ENCODE peak calls at places on chromosomes 2 and 18, in four cellular contexts. One of them, this sample, is unnamed.

GRCh38 chr18:8045890-8046289 is 478.8 kb downstream of the PTPRM start:
- DNase-seq in neural progenitor cell: no peak
- DNase-seq in left lung: no peak
- DNase-seq in AG04450: no peak
- DNase-seq in this sample: no peak

GRCh38 chr2:100800910-100801309 is 19.0 kb upstream of the NPAS2 start:
- DNase-seq in neural progenitor cell: no peak
- DNase-seq in left lung: no peak
- DNase-seq in AG04450: no peak
- DNase-seq in this sample: no peak

GRCh38 chr2:132998221-132998620 is 328.2 kb upstream of the LYPD1 start:
- DNase-seq in neural progenitor cell: no peak
- DNase-seq in left lung: no peak
- DNase-seq in AG04450: no peak
- DNase-seq in this sample: no peak

GRCh38 chr2:3805120-3805519 is 101.7 kb downstream of the DCDC2C start:
- DNase-seq in neural progenitor cell: peak
- DNase-seq in left lung: no peak
- DNase-seq in AG04450: no peak
- DNase-seq in this sample: peak

GRCh38 chr18:59155140-59155539 is 15.5 kb downstream of the SEC11C start:
- DNase-seq in neural progenitor cell: no peak
- DNase-seq in left lung: no peak
- DNase-seq in AG04450: peak
- DNase-seq in this sample: peak

GRCh38 chr2:98374958-98375570 is 28.8 kb downstream of the CNGA3 start:
- DNase-seq in neural progenitor cell: no peak
- DNase-seq in left lung: no peak
- DNase-seq in AG04450: no peak
- DNase-seq in this sample: no peak

GRCh38 chr2:47065771-47066380 is 89.2 kb downstream of the STPG4 start:
- DNase-seq in neural progenitor cell: no peak
- DNase-seq in left lung: no peak
- DNase-seq in AG04450: peak
- DNase-seq in this sample: peak

GRCh38 chr18:12234451-12235190 is 19.5 kb upstream of the CIDEA start:
- DNase-seq in neural progenitor cell: no peak
- DNase-seq in left lung: no peak
- DNase-seq in AG04450: no peak
- DNase-seq in this sample: no peak

GRCh38 chr2:237592425-237592980 is 2.0 kb upstream of the RAB17 start:
- DNase-seq in neural progenitor cell: no peak
- DNase-seq in left lung: no peak
- DNase-seq in AG04450: no peak
- DNase-seq in this sample: no peak

GRCh38 chr2:191999101-191999836 is 152.4 kb upstream of the CAVIN2 start:
- DNase-seq in neural progenitor cell: no peak
- DNase-seq in left lung: no peak
- DNase-seq in AG04450: no peak
- DNase-seq in this sample: no peak

GRCh38 chr2:9398881-9399805 is 24.2 kb downstream of the ITGB1BP1 start:
- DNase-seq in neural progenitor cell: no peak
- DNase-seq in left lung: no peak
- DNase-seq in AG04450: no peak
- DNase-seq in this sample: peak

GRCh38 chr2:85854166-85854509 is 34.7 kb downstream of the ST3GAL5 start:
- DNase-seq in neural progenitor cell: no peak
- DNase-seq in left lung: no peak
- DNase-seq in AG04450: no peak
- DNase-seq in this sample: no peak

GRCh38 chr2:182101263-182101662 is 115.6 kb downstream of the PPP1R1C start:
- DNase-seq in neural progenitor cell: no peak
- DNase-seq in left lung: no peak
- DNase-seq in AG04450: no peak
- DNase-seq in this sample: no peak

DNA sequence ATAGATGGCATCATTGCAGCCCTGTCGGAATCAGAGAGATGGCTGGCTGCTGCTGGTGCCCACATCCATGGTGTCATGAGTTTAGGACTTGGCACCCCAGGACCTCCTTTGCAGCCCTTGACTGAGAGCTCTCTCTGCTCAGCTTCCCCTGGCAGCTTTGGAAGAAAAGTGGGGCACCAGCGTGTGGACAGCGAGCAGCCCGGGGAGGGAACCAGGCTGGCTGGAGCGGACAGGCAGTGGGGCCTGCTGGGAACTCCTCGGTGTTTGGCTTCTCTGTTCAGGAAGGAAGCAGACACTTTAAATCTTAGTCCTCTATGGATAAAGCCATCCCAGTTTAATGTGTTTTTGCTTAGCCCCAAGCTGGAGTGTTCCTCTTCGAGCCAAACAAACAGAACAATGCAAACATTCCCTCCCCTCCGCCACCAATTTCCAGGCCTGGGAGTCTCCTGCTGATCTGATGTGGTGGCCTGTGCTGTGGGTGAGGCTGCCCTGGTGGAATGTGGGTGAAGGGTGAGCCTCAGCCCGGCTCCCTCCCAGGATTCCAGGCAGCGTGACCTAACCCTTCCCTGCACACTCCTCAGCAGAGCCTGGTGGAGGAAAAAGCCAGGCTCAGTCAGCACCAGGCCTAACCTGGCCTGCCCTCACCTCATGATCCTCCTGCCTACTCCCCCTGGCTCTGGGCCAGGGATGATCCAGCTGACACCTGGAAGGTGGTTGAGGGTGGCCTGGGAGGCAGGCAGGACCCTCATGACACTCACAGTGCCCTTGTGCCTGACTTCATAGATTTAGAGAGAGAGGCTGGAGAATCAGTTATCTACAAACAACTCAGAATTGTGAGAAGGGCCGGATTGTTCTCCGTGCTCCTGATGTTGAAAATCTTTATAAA is 21.6 kb upstream of the ITGB6 start:
- DNase-seq in neural progenitor cell: no peak
- DNase-seq in left lung: peak
- DNase-seq in AG04450: no peak
- DNase-seq in this sample: no peak
- TF ChIP-seq CTCF in neural progenitor cell: no peak
- TF ChIP-seq CTCF in left lung: no peak
- TF ChIP-seq CTCF in AG04450: no peak
- TF ChIP-seq CTCF in this sample: no peak

DNA sequence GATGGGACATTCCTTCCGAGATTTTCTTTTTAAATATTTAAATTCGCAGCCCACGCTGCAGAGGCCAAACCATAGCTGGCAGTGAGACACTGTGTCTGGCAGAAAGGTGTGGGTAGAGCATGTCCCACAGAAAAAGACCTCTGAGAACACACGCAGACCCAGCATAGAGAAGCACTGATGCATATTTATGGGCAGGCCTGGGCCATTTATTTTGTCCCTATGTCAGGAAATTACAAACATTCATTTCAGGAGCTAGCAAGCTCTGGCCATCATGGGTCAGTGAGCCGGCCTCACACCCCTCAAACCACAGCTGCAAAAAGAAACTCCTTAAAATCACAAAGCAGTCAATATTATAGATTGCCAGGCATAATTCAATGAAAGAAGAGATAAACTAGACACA is 46.2 kb downstream of the STK39 start:
- DNase-seq in neural progenitor cell: no peak
- DNase-seq in left lung: no peak
- DNase-seq in AG04450: no peak
- DNase-seq in this sample: no peak
- H3K27ac ChIP-seq in neural progenitor cell: peak
- H3K27ac ChIP-seq in left lung: no peak
- H3K27ac ChIP-seq in AG04450: no peak
- H3K27ac ChIP-seq in this sample: no peak

DNA sequence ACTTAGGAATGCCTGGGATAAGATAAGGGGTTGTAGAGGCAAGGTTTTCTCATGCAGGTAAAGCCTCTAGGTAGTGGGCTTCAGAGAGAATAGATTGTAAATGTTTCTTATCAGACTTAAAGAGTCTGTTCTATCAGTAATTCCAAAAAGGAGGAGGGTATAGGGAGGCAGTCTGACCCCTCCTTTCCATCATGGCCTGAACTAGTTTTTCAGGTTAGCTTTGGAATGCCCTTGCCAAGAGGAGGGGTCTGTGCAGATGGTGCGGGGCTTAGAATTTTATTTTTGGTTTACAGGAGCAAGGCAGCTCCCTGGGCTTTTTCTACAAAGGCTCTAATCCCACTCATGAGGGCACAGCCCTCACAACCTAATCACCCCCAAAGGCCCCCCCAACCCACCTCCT is 135.0 kb downstream of the B3GNT2 start:
- DNase-seq in neural progenitor cell: no peak
- DNase-seq in left lung: no peak
- DNase-seq in AG04450: no peak
- DNase-seq in this sample: no peak
- TF ChIP-seq CTCF in neural progenitor cell: no peak
- TF ChIP-seq CTCF in left lung: no peak
- TF ChIP-seq CTCF in AG04450: no peak
- TF ChIP-seq CTCF in this sample: no peak

GRCh38 chr2:95077893-95078603 is 43.6 kb downstream of the MRPS5 start:
- DNase-seq in neural progenitor cell: no peak
- DNase-seq in left lung: no peak
- DNase-seq in AG04450: no peak
- DNase-seq in this sample: no peak
- H3K27ac ChIP-seq in neural progenitor cell: no peak
- H3K27ac ChIP-seq in left lung: no peak
- H3K27ac ChIP-seq in AG04450: no peak
- H3K27ac ChIP-seq in this sample: no peak